ENCODE peak calls at places on chromosomes 13 and 19, in four cellular contexts. L, A, B and W are unnamed samples.

GRCh38 chr13:60019119-60019993 is 144.4 kb downstream of the DIAPH3 start:
- DNase-seq in L (no peak), A (no peak), B (no peak), W (no peak)

GRCh38 chr19:51148571-51148970 is 6.5 kb downstream of the SIGLEC7 start:
- DNase-seq in L (no peak), A (no peak), B (no peak), W (no peak)

GRCh38 chr13:49503951-49504350 is 8.2 kb downstream of the PHF11 start:
- DNase-seq in L (no peak), A (no peak), B (no peak), W (no peak)

GRCh38 chr13:26785845-26786630 is 25.5 kb upstream of the GPR12 start:
- DNase-seq in L (peak), A (no peak), B (peak), W (no peak)

GRCh38 chr13:73607489-73608156 is 526.6 kb downstream of the KLF12 start:
- DNase-seq in L (no peak), A (no peak), B (no peak), W (no peak)

GRCh38 chr13:90547272-90547790 is 800.2 kb upstream of the MIR17HG start:
- DNase-seq in L (no peak), A (no peak), B (no peak), W (no peak)

GRCh38 chr19:33125929-33126388 is 6.0 kb upstream of the WDR88 start:
- DNase-seq in L (peak), A (peak), B (peak), W (peak)

GRCh38 chr19:29860492-29860891 is 48.7 kb downstream of the CCNE1 start:
- DNase-seq in L (no peak), A (no peak), B (no peak), W (no peak)

GRCh38 chr19:1038995-1039645 is 787 bp upstream of the ABCA7 start:
- DNase-seq in L (no peak), A (no peak), B (no peak), W (no peak)

GRCh38 chr19:33177417-33177976 is 16.6 kb upstream of the LRP3 start:
- DNase-seq in L (no peak), A (peak), B (no peak), W (peak)